ENCODE peak calls at places on chromosomes 2 and 18, in five cellular contexts. B, E, V, D and G are unnamed samples.

GRCh38 chr2:227472265-227473018 is 486 bp downstream of the AGFG1 start:
- DNase-seq in B (no peak), E (no peak), V (no peak), D (peak; percentile 59), G (peak; percentile 64)

GRCh38 chr18:35378206-35378795 is 1.2 kb upstream of the ZNF396 start:
- DNase-seq in B (peak; percentile 12), E (no peak), V (no peak), D (no peak), G (no peak)

GRCh38 chr18:25814841-25815458 is 275.5 kb downstream of the SS18 start:
- DNase-seq in B (no peak), E (no peak), V (no peak), D (no peak), G (no peak)

GRCh38 chr2:209577376-209578357 is 153.8 kb downstream of the MAP2 start:
- DNase-seq in B (peak; percentile 6), E (no peak), V (peak; percentile 10), D (no peak), G (no peak)

GRCh38 chr2:241777686-241778627 is 1.3 kb downstream of the GAL3ST2 start:
- DNase-seq in B (no peak), E (no peak), V (no peak), D (no peak), G (no peak)

GRCh38 chr18:23257686-23258565 is 122.6 kb downstream of the CABLES1 start:
- DNase-seq in B (peak; percentile 79), E (no peak), V (no peak), D (no peak), G (no peak)

GRCh38 chr2:88517759-88518201 is 65.3 kb upstream of the FOXI3 start:
- DNase-seq in B (no peak), E (peak; percentile 13), V (no peak), D (no peak), G (no peak)

GRCh38 chr2:241195506-241196130 is 7.1 kb downstream of the ANO7 start:
- DNase-seq in B (no peak), E (no peak), V (no peak), D (no peak), G (no peak)

GRCh38 chr2:84170979-84171378 is 288.1 kb downstream of the SUCLG1 start:
- DNase-seq in B (no peak), E (no peak), V (no peak), D (no peak), G (no peak)

GRCh38 chr2:212135739-212136138 is 402.9 kb downstream of the ERBB4 start:
- DNase-seq in B (peak; percentile 38), E (no peak), V (no peak), D (no peak), G (peak; percentile 4)

GRCh38 chr2:39723946-39724827 is 54.9 kb downstream of the THUMPD2 start:
- DNase-seq in B (no peak), E (no peak), V (no peak), D (no peak), G (no peak)

GRCh38 chr2:15271941-15272340 is 289.2 kb downstream of the NBAS start:
- DNase-seq in B (peak; percentile 16), E (no peak), V (peak; percentile 11), D (no peak), G (no peak)

GRCh38 chr2:1769703-1770422 is 25.5 kb upstream of the PXDN start:
- DNase-seq in B (peak; percentile 62), E (peak; percentile 87), V (peak; percentile 65), D (peak; percentile 84), G (peak; percentile 87)

GRCh38 chr2:156343096-156343939 is 10.8 kb upstream of the NR4A2 start:
- DNase-seq in B (no peak), E (no peak), V (no peak), D (no peak), G (no peak)

GRCh38 chr2:232348936-232349335 is 29.6 kb upstream of the ALPP start:
- DNase-seq in B (no peak), E (no peak), V (no peak), D (no peak), G (peak; percentile 28)

GRCh38 chr2:151067658-151068369 is 193.8 kb downstream of the RBM43 start:
- DNase-seq in B (no peak), E (no peak), V (no peak), D (no peak), G (no peak)

GRCh38 chr2:30371028-30371708 is 75.9 kb upstream of the LCLAT1 start:
- DNase-seq in B (no peak), E (no peak), V (no peak), D (no peak), G (no peak)

GRCh38 chr2:855177-855576 is 95.5 kb upstream of the SNTG2 start:
- DNase-seq in B (no peak), E (no peak), V (no peak), D (no peak), G (no peak)

DNA sequence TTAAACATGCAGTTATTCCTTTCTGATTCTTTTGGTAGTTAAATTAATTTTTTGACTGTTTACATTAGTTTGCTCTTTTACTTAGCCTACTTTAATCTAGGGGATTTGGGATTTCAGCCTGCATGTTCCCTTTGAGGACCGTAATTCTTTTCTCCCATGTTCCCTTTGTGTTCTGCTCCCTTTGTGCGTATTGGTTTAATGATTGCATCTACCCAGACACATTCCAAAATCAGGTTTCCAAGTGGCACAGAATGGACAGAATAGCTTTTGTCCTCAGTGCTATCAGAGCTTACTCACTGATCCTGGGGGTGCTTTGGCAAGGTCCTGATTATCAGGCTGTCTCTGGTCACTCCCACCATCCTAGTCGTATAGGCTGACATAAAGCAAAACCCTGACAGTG is 867.4 kb downstream of the TSN start:
- DNase-seq in B (no peak), E (no peak), V (no peak), D (no peak), G (no peak)
- TF ChIP-seq MAFK in B (no peak), E (no peak), V (no peak), D (no peak), G (no peak)

DNA sequence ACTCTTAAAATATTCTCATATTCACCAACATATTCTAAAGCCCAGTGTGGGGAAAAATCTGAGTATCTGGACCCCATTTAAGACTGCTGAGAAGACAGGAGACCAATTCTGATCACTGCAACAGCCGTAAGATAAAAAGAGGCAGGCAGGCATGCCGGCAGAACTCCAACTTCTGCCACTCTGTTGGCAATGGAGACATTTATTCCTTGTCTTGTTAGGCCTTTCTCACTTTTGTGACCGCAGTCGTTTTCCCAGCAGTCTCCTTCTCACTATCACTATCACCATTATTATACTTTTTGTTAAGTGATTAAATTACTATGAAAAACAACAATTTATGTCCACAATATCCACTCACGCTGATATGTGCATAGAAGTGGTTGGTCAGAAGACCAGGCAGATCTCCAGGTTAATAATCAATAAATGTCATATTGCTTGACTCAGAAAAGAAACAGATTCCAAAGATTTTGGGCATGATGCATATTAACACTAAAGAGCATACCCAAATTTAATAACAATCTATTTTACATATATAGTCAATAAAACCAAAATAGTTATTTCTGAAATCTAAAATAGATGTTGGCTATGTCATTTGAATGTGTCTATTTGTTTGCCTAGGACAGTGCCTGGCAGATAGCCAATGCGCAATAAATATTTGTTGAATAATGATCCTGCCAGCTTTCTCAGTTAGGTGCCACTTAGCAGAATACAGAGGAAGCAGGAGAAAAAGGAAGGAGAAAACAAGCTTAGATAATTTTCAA is 38.2 kb downstream of the SESTD1 start:
- DNase-seq in B (no peak), E (no peak), V (no peak), D (no peak), G (no peak)
- TF ChIP-seq MAFK in B (no peak), E (no peak), V (no peak), D (no peak), G (no peak)

DNA sequence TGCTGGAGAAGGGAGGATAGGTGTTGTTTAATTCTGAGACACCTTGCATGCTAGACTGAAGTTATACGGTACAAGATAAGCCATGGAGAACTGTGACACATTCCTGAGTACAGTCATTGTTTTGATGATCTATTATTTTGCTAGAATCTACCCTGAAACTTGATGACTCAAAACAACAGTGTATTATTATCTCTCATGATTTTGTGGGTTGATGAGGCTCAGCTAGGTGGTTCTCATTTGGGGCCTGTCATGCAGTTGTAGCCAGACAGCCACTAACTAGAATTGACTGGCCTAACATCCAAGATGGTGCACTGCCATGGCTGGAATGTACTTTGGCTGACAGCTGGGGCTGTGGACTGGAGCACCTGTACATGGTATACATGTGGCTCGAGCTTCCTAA is 5.4 kb upstream of the IL1R1 start:
- DNase-seq in B (no peak), E (no peak), V (no peak), D (no peak), G (no peak)
- TF ChIP-seq MAFK in B (no peak), E (no peak), V (no peak), D (no peak), G (no peak)

DNA sequence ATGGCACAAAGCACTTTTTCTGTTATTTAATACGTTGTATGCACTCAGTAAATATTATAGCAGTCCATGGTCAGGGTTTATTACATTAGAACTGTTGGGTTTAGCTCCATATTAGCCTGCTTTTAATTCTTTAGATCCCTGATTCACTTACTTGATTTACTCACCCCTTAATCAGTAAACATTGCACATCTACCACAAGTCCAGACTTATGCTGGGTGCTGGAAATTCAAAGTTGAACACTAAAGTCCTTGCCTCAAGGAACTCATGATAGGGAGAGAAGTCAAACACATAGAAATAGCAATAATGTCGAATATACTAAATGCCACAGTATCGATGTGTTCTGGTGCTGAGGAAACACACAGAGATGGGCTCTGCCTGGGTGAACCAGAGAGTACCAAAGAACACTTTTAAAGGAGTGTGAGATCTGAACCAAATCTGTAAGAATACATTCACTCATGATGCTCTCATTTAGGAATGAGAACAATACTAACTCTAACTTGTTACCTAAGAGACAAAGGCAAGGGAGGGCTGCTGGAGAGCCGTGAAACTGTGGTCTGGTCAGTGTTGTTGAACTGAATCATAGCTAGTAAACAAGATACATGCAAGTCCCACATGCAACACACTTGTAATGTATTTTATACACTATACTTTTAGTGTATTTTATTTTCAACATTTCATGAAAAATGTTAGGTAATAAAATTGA is 4.9 kb downstream of the STAT4 start:
- DNase-seq in B (no peak), E (no peak), V (no peak), D (no peak), G (no peak)
- TF ChIP-seq MAFK in B (no peak), E (no peak), V (no peak), D (no peak), G (no peak)